ENCODE peak calls at places on chromosomes 7 and 10, in seven cellular contexts. B is cardiac muscle cell; X is suprapubic skin; N is testis; H is NT2/D1; J is tibial nerve; O is CD4-positive, CD25-positive, alpha-beta regulatory T cell. I is an unnamed sample.
A peak's percentile ranks its signal among the peaks of the same experiment; 100 is the strongest.

GRCh38 chr10:22491480-22491879 is 146.2 kb downstream of the SPAG6 start:
- DNase-seq in B (no peak), X (no peak), N (no peak), H (no peak), J (no peak), O (no peak), I (no peak)

GRCh38 chr7:132059141-132059540 is 502.7 kb upstream of the PODXL start:
- DNase-seq in B (no peak), X (no peak), N (no peak), H (no peak), J (no peak), O (no peak), I (no peak)

GRCh38 chr7:1910081-1910685 is 240.1 kb downstream of the ELFN1 start:
- DNase-seq in B (no peak), X (no peak), N (no peak), H (no peak), J (no peak), O (no peak), I (no peak)

GRCh38 chr10:72759584-72759983 is 67.6 kb downstream of the MCU start:
- DNase-seq in B (no peak), X (no peak), N (no peak), H (no peak), J (no peak), O (no peak), I (no peak)

GRCh38 chr7:42315631-42316030 is 78.6 kb upstream of the GLI3 start:
- DNase-seq in B (no peak), X (no peak), N (no peak), H (no peak), J (no peak), O (no peak), I (no peak)

GRCh38 chr10:104255244-104255981 is 721 bp downstream of the GSTO1 start:
- DNase-seq in B (no peak), X (no peak), N (no peak), H (no peak), J (no peak), O (peak; percentile 44), I (peak; percentile 54)

GRCh38 chr10:117299435-117299834 is 58.5 kb downstream of the SLC18A2 start:
- DNase-seq in B (no peak), X (no peak), N (no peak), H (no peak), J (no peak), O (no peak), I (no peak)

GRCh38 chr10:34504534-34504933 is 310.6 kb downstream of the PARD3 start:
- DNase-seq in B (peak; percentile 44), X (no peak), N (no peak), H (no peak), J (no peak), O (no peak), I (no peak)

GRCh38 chr7:84837405-84837804 is 349.5 kb downstream of the SEMA3D start:
- DNase-seq in B (no peak), X (no peak), N (no peak), H (no peak), J (no peak), O (no peak), I (no peak)

GRCh38 chr10:60816624-60817023 is 38.3 kb downstream of the CDK1 start:
- DNase-seq in B (peak; percentile 82), X (no peak), N (peak; percentile 74), H (peak; percentile 51), J (no peak), O (peak; percentile 73), I (peak; percentile 64)

GRCh38 chr7:129332354-129333056 is 101.7 kb upstream of the STRIP2 start:
- DNase-seq in B (no peak), X (no peak), N (no peak), H (no peak), J (no peak), O (no peak), I (no peak)

GRCh38 chr7:111292026-111292430 is 201.1 kb downstream of the LRRN3 start:
- DNase-seq in B (no peak), X (no peak), N (no peak), H (no peak), J (no peak), O (no peak), I (no peak)

GRCh38 chr10:4780097-4780496 is 45.9 kb upstream of the AKR1E2 start:
- DNase-seq in B (no peak), X (no peak), N (no peak), H (no peak), J (no peak), O (no peak), I (no peak)

GRCh38 chr10:122513053-122513452 is 47.5 kb upstream of the DMBT1 start:
- DNase-seq in B (no peak), X (no peak), N (no peak), H (no peak), J (no peak), O (no peak), I (no peak)

GRCh38 chr10:117792214-117792613 is 249.7 kb downstream of the EMX2 start:
- DNase-seq in B (no peak), X (no peak), N (no peak), H (no peak), J (no peak), O (no peak), I (no peak)

GRCh38 chr10:116891208-116891607 is 41.9 kb downstream of the ENO4 start:
- DNase-seq in B (no peak), X (no peak), N (no peak), H (no peak), J (no peak), O (no peak), I (no peak)

GRCh38 chr10:15739437-15739970 is 19.8 kb upstream of the ITGA8 start:
- DNase-seq in B (no peak), X (no peak), N (no peak), H (no peak), J (no peak), O (no peak), I (no peak)

GRCh38 chr7:2114052-2114451 is 118.7 kb downstream of the MAD1L1 start:
- DNase-seq in B (no peak), X (no peak), N (no peak), H (no peak), J (no peak), O (no peak), I (no peak)

GRCh38 chr7:50837965-50838364 is 55.3 kb upstream of the GRB10 start:
- DNase-seq in B (no peak), X (no peak), N (no peak), H (no peak), J (no peak), O (no peak), I (no peak)

GRCh38 chr10:79196470-79197461 is 128.0 kb downstream of the ZMIZ1 start:
- DNase-seq in B (peak; percentile 86), X (peak; percentile 90), N (peak; percentile 84), H (peak; percentile 46), J (peak; percentile 60), O (peak; percentile 64), I (peak; percentile 89)

GRCh38 chr7:30865821-30866220 is 45.8 kb upstream of the AQP1 start:
- DNase-seq in B (no peak), X (no peak), N (no peak), H (no peak), J (no peak), O (no peak), I (no peak)

GRCh38 chr7:69690329-69690728 is 92.1 kb downstream of the AUTS2 start:
- DNase-seq in B (no peak), X (no peak), N (no peak), H (no peak), J (no peak), O (no peak), I (no peak)

GRCh38 chr10:66928791-66929190 is 3.0 kb downstream of the LRRTM3 start:
- DNase-seq in B (no peak), X (no peak), N (no peak), H (no peak), J (no peak), O (no peak), I (peak; percentile 10)

GRCh38 chr7:101943889-101944605 is 126.6 kb downstream of the CUX1 start:
- DNase-seq in B (no peak), X (no peak), N (no peak), H (no peak), J (no peak), O (no peak), I (no peak)
- H3K4me1 ChIP-seq in B (peaks cover 79% of the 10 kb centered on the region), X (peaks cover 20% of the 10 kb centered on the region), N (peaks cover 26% of the 10 kb centered on the region), H (peaks cover 4% of the 10 kb centered on the region), J (peaks cover 35% of the 10 kb centered on the region), O (no peaks in the 10 kb centered on the region), I (no peaks in the 10 kb centered on the region)

DNA sequence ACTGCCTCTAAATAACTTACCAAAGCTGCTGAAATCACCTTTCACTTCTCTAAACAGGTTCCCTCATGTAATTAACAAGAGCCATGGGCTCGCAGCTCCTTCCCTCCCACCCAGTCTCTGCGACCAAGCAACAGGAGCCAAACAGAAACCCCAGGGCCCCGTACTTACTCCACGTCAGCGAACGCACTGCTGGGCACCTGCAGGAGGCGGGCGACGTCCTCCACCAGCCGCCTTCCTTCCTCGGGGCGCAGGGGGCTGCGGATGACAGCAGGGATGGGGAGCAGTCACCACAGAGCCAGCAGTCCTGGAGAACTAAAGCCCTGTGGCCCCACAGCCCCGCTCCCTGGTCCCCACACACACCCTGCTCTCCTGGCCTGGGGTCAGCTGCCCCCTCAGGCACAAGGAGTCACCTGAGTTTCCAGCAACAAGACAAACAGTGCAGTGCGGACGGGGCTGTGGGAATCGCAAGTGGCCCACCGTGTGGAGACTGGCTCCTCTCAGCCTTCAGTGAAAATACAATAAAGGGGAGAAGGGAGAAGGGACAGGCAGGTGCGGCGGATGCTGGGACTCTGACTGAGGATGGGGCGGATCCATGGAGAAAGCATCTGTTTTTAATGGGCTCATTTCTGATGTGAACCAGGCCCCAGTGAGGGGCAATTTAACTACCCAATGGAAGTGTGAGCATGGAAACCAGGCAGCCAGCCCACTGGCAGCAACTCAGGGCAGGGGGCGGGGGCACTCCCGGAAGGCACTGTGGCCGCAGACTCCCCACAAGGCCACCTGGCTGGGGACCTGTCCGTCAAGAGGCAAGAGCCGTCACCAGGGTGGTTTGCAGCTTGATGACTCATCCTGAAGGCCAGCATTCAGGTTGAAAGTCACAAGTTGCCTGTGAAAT is 476.7 kb downstream of the PTPRN2 start:
- DNase-seq in B (no peak), X (peak; percentile 69), N (no peak), H (no peak), J (no peak), O (no peak), I (no peak)
- H3K9me3 ChIP-seq in B (no peaks in the 10 kb centered on the region), X (peaks cover 9% of the 10 kb centered on the region), N (no peaks in the 10 kb centered on the region), H (no peaks in the 10 kb centered on the region), J (peaks cover 45% of the 10 kb centered on the region), O (peaks cover 4% of the 10 kb centered on the region), I (no peaks in the 10 kb centered on the region)

DNA sequence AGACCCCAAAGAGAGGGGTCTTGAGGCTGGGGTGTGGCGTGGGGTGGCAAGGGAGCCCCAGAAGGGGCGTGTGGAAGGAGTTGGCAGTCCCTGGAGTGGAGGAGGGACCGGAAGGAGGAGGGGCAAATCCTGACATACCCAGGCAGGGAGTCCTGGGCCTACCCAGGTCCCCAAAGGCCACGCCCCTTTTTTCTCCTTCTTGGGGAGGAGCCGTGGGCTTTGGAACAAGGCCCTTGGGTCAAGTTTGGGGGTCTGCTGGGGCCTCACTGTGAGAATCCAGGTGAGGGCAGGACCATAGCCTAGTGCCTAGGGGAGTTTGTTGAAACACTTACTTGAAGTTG is 1.2 kb upstream of the SMARCD3 start:
- DNase-seq in B (peak; percentile 80), X (no peak), N (peak; percentile 84), H (no peak), J (no peak), O (no peak), I (peak; percentile 83)
- H3K4me3 ChIP-seq in B (peak overlapping the region; percentile 100), X (peak overlapping the region; percentile 68), N (peak overlapping the region; percentile 73), H (no peak overlapping the region), J (peak overlapping the region; percentile 81), O (no peak overlapping the region), I (no peak overlapping the region)

DNA sequence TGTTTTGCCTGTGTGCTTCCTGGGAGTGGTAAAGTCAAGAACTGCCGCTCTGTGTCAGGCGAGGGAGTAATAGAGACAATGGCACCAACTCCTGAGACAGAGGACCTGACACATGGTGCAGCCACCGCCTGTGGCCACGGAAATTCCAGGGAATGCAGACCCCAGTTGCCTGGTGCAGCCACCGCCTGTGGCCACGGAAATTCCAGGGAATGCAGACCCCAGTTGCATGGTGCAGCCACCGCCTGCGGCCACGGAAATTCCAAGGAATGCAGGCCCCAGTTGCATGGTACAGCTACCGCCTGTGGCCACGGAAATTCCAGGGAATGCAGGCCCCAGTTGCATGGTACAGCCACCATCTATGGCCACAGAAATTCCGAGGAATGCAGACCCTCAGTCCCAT is 8.7 kb downstream of the DIP2C start:
- DNase-seq in B (no peak), X (peak; percentile 49), N (peak; percentile 2), H (no peak), J (no peak), O (no peak), I (no peak)
- H3K4me1 ChIP-seq in B (peaks cover 7% of the 10 kb centered on the region), X (peaks cover 11% of the 10 kb centered on the region), N (peaks cover 5% of the 10 kb centered on the region), H (no peaks in the 10 kb centered on the region), J (peaks cover 52% of the 10 kb centered on the region), O (no peaks in the 10 kb centered on the region), I (no peaks in the 10 kb centered on the region)

I was measured in HAP-1.